ENCODE peak calls at places on chromosome 20, in nine cellular contexts. H, Q, Y, R, U, G, I, J and K are unnamed samples.

GRCh38 chr20:40600441-40601235 is 88.4 kb downstream of the MAFB start:
- DNase-seq in Y (no peak), I (no peak), H (no peak), Q (no peak), U (no peak), J (no peak), G (no peak), R (no peak), K (no peak)

GRCh38 chr20:14441201-14441600 is 103.8 kb upstream of the FLRT3 start:
- DNase-seq in G (peak; percentile 65), H (no peak), I (no peak), Y (no peak), R (no peak), U (no peak), J (no peak), Q (no peak), K (no peak)

GRCh38 chr20:40325006-40325563 is 364.0 kb downstream of the MAFB start:
- DNase-seq in I (no peak), J (no peak), G (no peak), U (no peak), Y (no peak), R (no peak), H (no peak), Q (no peak), K (no peak)

GRCh38 chr20:64166712-64167615 is 2.7 kb downstream of the MYT1 start:
- DNase-seq in R (no peak), I (no peak), J (no peak), G (no peak), Y (no peak), Q (no peak), U (no peak), H (no peak), K (no peak)

GRCh38 chr20:10853176-10853575 is 179.4 kb upstream of the JAG1 start:
- DNase-seq in H (no peak), G (no peak), J (no peak), R (no peak), I (no peak), Q (no peak), U (no peak), Y (no peak), K (no peak)

GRCh38 chr20:9140172-9140760 is 71.4 kb downstream of the PLCB4 start:
- DNase-seq in H (no peak), Y (no peak), G (no peak), J (no peak), Q (no peak), R (no peak), U (no peak), I (no peak), K (no peak)

GRCh38 chr20:20286061-20286460 is 81.8 kb upstream of the INSM1 start:
- DNase-seq in I (no peak), Y (no peak), H (no peak), U (no peak), Q (no peak), J (no peak), G (no peak), R (no peak), K (no peak)

GRCh38 chr20:48604426-48604825 is 223.4 kb downstream of the PREX1 start:
- DNase-seq in Y (no peak), U (no peak), Q (no peak), H (no peak), R (no peak), I (peak; percentile 48), J (no peak), G (no peak), K (peak; percentile 56)

GRCh38 chr20:34111057-34111711 is 859 bp downstream of the EIF2S2 start:
- DNase-seq in H (no peak), Q (no peak), U (no peak), I (no peak), Y (no peak), G (peak; percentile 84), R (no peak), J (no peak), K (no peak)

GRCh38 chr20:52438326-52438963 is 246.9 kb upstream of the ZFP64 start:
- DNase-seq in I (no peak), J (no peak), R (no peak), Y (no peak), Q (no peak), G (no peak), H (no peak), U (no peak), K (no peak)

GRCh38 chr20:12040261-12040660 is 122.6 kb downstream of the BTBD3 start:
- DNase-seq in G (no peak), I (no peak), U (no peak), R (no peak), H (no peak), Q (no peak), Y (no peak), J (no peak), K (peak; percentile 4)

GRCh38 chr20:4853004-4853403 is 131.3 kb downstream of the PRND start:
- DNase-seq in Q (no peak), Y (no peak), U (no peak), H (no peak), G (no peak), J (no peak), I (no peak), R (no peak), K (no peak)

GRCh38 chr20:16236589-16237241 is 336.5 kb downstream of the KIF16B start:
- DNase-seq in Q (no peak), R (no peak), U (no peak), I (no peak), G (no peak), J (no peak), Y (no peak), H (no peak), K (no peak)

GRCh38 chr20:24769878-24770627 is 179.0 kb upstream of the CST7 start:
- DNase-seq in I (peak; percentile 60), Y (no peak), G (no peak), J (no peak), U (no peak), Q (no peak), R (no peak), H (no peak), K (peak; percentile 77)

GRCh38 chr20:20731945-20732296 is 19.5 kb upstream of the RALGAPA2 start:
- DNase-seq in I (no peak), H (no peak), J (no peak), Q (no peak), G (no peak), R (no peak), U (no peak), Y (no peak), K (no peak)

GRCh38 chr20:53829086-53829703 is 235.6 kb upstream of the ZNF217 start:
- DNase-seq in J (peak; percentile 95), G (peak; percentile 95), Q (no peak), U (peak; percentile 17), H (no peak), I (no peak), R (no peak), Y (no peak), K (no peak)

GRCh38 chr20:57134804-57135203 is 131.6 kb downstream of the BMP7 start:
- DNase-seq in J (no peak), Q (no peak), Y (no peak), R (no peak), U (no peak), I (peak; percentile 16), H (no peak), G (no peak), K (no peak)
- H3K27ac ChIP-seq in J (no peak overlapping the region), Q (no peak overlapping the region), Y (no peak overlapping the region), R (no peak overlapping the region), U (no peak overlapping the region), I (no peak overlapping the region), H (no peak overlapping the region), G (no peak overlapping the region), K (no peak overlapping the region)

DNA sequence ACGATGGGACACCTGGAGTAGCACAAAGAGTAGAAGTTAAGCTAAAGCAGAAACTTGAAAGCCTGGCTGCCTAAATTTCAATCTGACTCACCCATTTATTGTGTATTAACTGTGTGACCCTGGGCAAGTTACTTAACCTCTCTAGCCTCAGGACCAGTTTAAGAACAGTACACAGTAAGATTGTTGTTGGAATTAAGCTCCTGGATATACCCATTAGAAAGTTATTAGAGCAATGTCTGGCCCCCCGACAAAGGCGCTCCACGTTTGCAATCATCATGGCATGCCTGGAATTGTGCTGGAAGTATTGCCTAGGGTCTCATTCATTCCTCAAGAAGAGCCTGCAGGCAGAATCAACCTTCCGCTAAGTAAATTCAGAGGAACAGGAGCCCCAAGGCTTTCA is 1.4 kb downstream of the SDC4 start:
- DNase-seq in H (no peak), U (no peak), Y (no peak), Q (no peak), I (peak; percentile 35), J (no peak), G (no peak), R (no peak), K (no peak)
- H3K4me1 ChIP-seq in H (peaks cover 25% of the 10 kb centered on the region), U (peaks cover 41% of the 10 kb centered on the region), Y (peaks cover 17% of the 10 kb centered on the region), Q (peaks cover 10% of the 10 kb centered on the region), I (peaks cover 60% of the 10 kb centered on the region), J (peaks cover 73% of the 10 kb centered on the region), G (peaks cover 43% of the 10 kb centered on the region), R (peaks cover 8% of the 10 kb centered on the region), K (peaks cover 62% of the 10 kb centered on the region)

GRCh38 chr20:62323146-62323979 is 20.6 kb downstream of the ADRM1 start:
- DNase-seq in H (no peak), U (no peak), R (no peak), I (no peak), Y (no peak), J (no peak), G (no peak), Q (no peak), K (no peak)

GRCh38 chr20:62320581-62321354 is 18.0 kb downstream of the ADRM1 start:
- DNase-seq in R (no peak), G (no peak), U (no peak), H (no peak), I (no peak), J (no peak), Y (no peak), Q (no peak), K (no peak)

GRCh38 chr20:62321521-62321948 is 18.7 kb downstream of the ADRM1 start:
- DNase-seq in I (no peak), R (no peak), H (no peak), Y (no peak), G (peak; percentile 27), J (no peak), U (no peak), Q (no peak), K (no peak)

GRCh38 chr20:62322428-62323073 is 19.8 kb downstream of the ADRM1 start:
- DNase-seq in H (no peak), Y (no peak), J (no peak), R (no peak), U (no peak), G (no peak), I (no peak), Q (no peak), K (no peak)

GRCh38 chr20:62321978-62322377 is 19.2 kb downstream of the ADRM1 start:
- DNase-seq in J (no peak), H (no peak), Q (no peak), Y (no peak), I (no peak), G (no peak), R (no peak), U (no peak), K (no peak)
- H3K27ac ChIP-seq in J (no peak overlapping the region), H (no peak overlapping the region), Q (no peak overlapping the region), Y (no peak overlapping the region), I (no peak overlapping the region), G (no peak overlapping the region), R (no peak overlapping the region), U (no peak overlapping the region), K (no peak overlapping the region)

DNA sequence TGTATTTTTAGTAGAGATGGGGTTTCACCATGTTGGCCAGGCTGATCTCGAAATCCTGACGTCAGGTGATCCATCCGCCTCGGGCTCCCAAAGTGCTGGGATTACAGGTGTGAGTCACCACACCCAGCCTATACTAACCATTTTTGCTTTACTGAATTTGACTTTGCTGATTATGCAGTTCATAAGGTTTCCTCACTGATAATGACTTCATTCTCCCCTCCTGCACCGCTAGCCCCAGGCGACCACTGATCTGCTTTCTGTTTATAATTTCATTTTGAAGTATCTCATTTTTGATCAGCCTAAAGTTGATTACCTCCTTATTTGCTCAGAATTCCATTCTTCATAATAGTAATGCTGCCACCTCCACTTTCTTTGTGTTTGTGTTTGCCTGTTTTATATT is 48.7 kb upstream of the FAM83D start:
- DNase-seq in R (no peak), Q (no peak), U (no peak), Y (no peak), J (no peak), I (no peak), G (no peak), H (no peak), K (no peak)
- H3K4me1 ChIP-seq in R (peaks cover 56% of the 10 kb centered on the region), Q (peaks cover 6% of the 10 kb centered on the region), U (no peaks in the 10 kb centered on the region), Y (no peaks in the 10 kb centered on the region), J (no peaks in the 10 kb centered on the region), I (no peaks in the 10 kb centered on the region), G (no peaks in the 10 kb centered on the region), H (no peaks in the 10 kb centered on the region), K (no peaks in the 10 kb centered on the region)